ENCODE peak calls at places on chromosomes 11 and 22, in six cellular contexts. A is brain pericyte, C is dorsolateral prefrontal cortex, R is choroid plexus epithelial cell, W is NCI-H146, K is pancreas. B is an unnamed sample.

GRCh38 chr11:2262301-2263011 is 7.9 kb downstream of the ASCL2 start:
- DNase-seq in C (no peak), W (no peak), A (no peak), K (no peak), R (no peak), B (no peak)

GRCh38 chr11:119691020-119691666 is 37.9 kb downstream of the NECTIN1 start:
- DNase-seq in R (no peak), K (no peak), C (no peak), W (no peak), A (no peak), B (no peak)

GRCh38 chr11:48150213-48150612 is 66.4 kb upstream of the OR4B1 start:
- DNase-seq in R (peak; percentile 49), C (no peak), K (no peak), A (no peak), W (no peak), B (no peak)

GRCh38 chr22:35627267-35628041 is 10.3 kb upstream of the MB start:
- DNase-seq in A (peak; percentile 77), K (peak; percentile 79), R (peak; percentile 91), W (peak; percentile 58), C (peak; percentile 59), B (peak; percentile 88)

GRCh38 chr11:121328213-121328966 is 35.8 kb downstream of the SC5D start:
- DNase-seq in A (no peak), W (no peak), K (no peak), R (no peak), C (no peak), B (no peak)

GRCh38 chr11:859394-860131 is 16.9 kb downstream of the TSPAN4 start:
- DNase-seq in R (peak; percentile 97), K (peak; percentile 85), A (peak; percentile 58), C (peak; percentile 92), W (no peak), B (no peak)

GRCh38 chr22:32542332-32543019 is 67.9 kb downstream of the FBXO7 start:
- DNase-seq in W (no peak), R (no peak), A (no peak), K (no peak), C (no peak), B (no peak)

GRCh38 chr11:1437500-1437899 is 47.8 kb downstream of the BRSK2 start:
- DNase-seq in A (no peak), C (no peak), W (no peak), K (peak; percentile 81), R (peak; percentile 59), B (no peak)

GRCh38 chr11:84721561-84721961 is 905.6 kb downstream of the DLG2 start:
- DNase-seq in W (no peak), K (no peak), C (peak; percentile 55), A (no peak), R (no peak), B (no peak)

GRCh38 chr11:69240332-69241074 is 53.5 kb upstream of the MYEOV start:
- DNase-seq in R (peak; percentile 44), C (no peak), A (no peak), W (no peak), K (no peak), B (no peak)

GRCh38 chr11:124762624-124763155 is 600 bp upstream of the ESAM start:
- DNase-seq in C (no peak), W (peak; percentile 37), R (no peak), A (no peak), K (peak; percentile 28), B (no peak)

GRCh38 chr22:17475318-17476212 is 87.7 kb upstream of the SLC25A18 start:
- DNase-seq in K (no peak), C (no peak), A (no peak), R (no peak), W (peak; percentile 19), B (no peak)

GRCh38 chr22:49855491-49855911 is 1.9 kb downstream of the ZBED4 start:
- DNase-seq in C (no peak), R (peak; percentile 42), A (no peak), K (no peak), W (no peak), B (peak; percentile 20)

GRCh38 chr22:35649636-35650250 is 1.5 kb downstream of the APOL6 start:
- DNase-seq in K (no peak), C (no peak), R (no peak), A (no peak), W (no peak), B (no peak)

GRCh38 chr11:73965076-73965763 is 14.4 kb downstream of the DNAJB13 start:
- DNase-seq in R (no peak), K (no peak), C (no peak), W (no peak), A (no peak), B (no peak)

GRCh38 chr22:40258463-40259046 is 80.8 kb downstream of the TNRC6B start:
- DNase-seq in A (no peak), R (peak; percentile 54), W (no peak), K (no peak), C (no peak), B (peak; percentile 25)

GRCh38 chr11:11069741-11070550 is 212.1 kb upstream of the ZBED5 start:
- DNase-seq in K (no peak), C (no peak), W (no peak), R (no peak), A (no peak), B (no peak)

GRCh38 chr11:114774599-114775365 is 96.5 kb downstream of the NXPE2 start:
- DNase-seq in W (peak; percentile 73), C (peak; percentile 68), K (no peak), R (peak; percentile 60), A (no peak), B (peak; percentile 37)

GRCh38 chr22:48802576-48802975 is 1025.1 kb downstream of the BRD1 start:
- DNase-seq in C (no peak), A (no peak), R (no peak), K (no peak), W (no peak), B (no peak)

GRCh38 chr11:34749666-34750659 is 129.1 kb downstream of the EHF start:
- DNase-seq in R (peak; percentile 95), W (no peak), C (peak; percentile 40), A (peak; percentile 55), K (peak; percentile 34), B (no peak)